ENCODE peak calls at places on chromosomes 2 and 18, in four cellular contexts. One of them, this sample, is unnamed.

GRCh38 chr2:66445076-66445724 is 10.3 kb downstream of the MEIS1 start:
- DNase-seq in A549: no peak
- DNase-seq in endothelial cell of umbilical vein: no peak
- DNase-seq in tibial nerve: no peak
- DNase-seq in this sample: no peak

GRCh38 chr2:144396318-144396717 is 123.6 kb downstream of the ZEB2 start:
- DNase-seq in A549: no peak
- DNase-seq in endothelial cell of umbilical vein: no peak
- DNase-seq in tibial nerve: no peak
- DNase-seq in this sample: no peak

GRCh38 chr2:83584674-83585073 is 874.4 kb downstream of the SUCLG1 start:
- DNase-seq in A549: no peak
- DNase-seq in endothelial cell of umbilical vein: peak
- DNase-seq in tibial nerve: no peak
- DNase-seq in this sample: no peak

GRCh38 chr18:56294484-56295183 is 343.8 kb downstream of the TXNL1 start:
- DNase-seq in A549: no peak
- DNase-seq in endothelial cell of umbilical vein: no peak
- DNase-seq in tibial nerve: no peak
- DNase-seq in this sample: no peak

GRCh38 chr18:28607991-28608390 is 431.1 kb upstream of the CDH2 start:
- DNase-seq in A549: no peak
- DNase-seq in endothelial cell of umbilical vein: no peak
- DNase-seq in tibial nerve: no peak
- DNase-seq in this sample: no peak

GRCh38 chr2:187150667-187151066 is 297.4 kb downstream of the CALCRL start:
- DNase-seq in A549: no peak
- DNase-seq in endothelial cell of umbilical vein: peak
- DNase-seq in tibial nerve: no peak
- DNase-seq in this sample: no peak

GRCh38 chr18:56559044-56559443 is 79.3 kb downstream of the TXNL1 start:
- DNase-seq in A549: no peak
- DNase-seq in endothelial cell of umbilical vein: no peak
- DNase-seq in tibial nerve: no peak
- DNase-seq in this sample: no peak

GRCh38 chr2:189444322-189444721 is 3.0 kb downstream of the WDR75 start:
- DNase-seq in A549: no peak
- DNase-seq in endothelial cell of umbilical vein: no peak
- DNase-seq in tibial nerve: no peak
- DNase-seq in this sample: no peak

GRCh38 chr18:79789091-79789891 is 8.4 kb upstream of the KCNG2 start:
- DNase-seq in A549: no peak
- DNase-seq in endothelial cell of umbilical vein: no peak
- DNase-seq in tibial nerve: no peak
- DNase-seq in this sample: no peak

GRCh38 chr18:76130845-76131244 is 364.2 kb downstream of the ZNF516 start:
- DNase-seq in A549: no peak
- DNase-seq in endothelial cell of umbilical vein: no peak
- DNase-seq in tibial nerve: peak
- DNase-seq in this sample: no peak

GRCh38 chr18:54150226-54150625 is 74.2 kb downstream of the MBD2 start:
- DNase-seq in A549: no peak
- DNase-seq in endothelial cell of umbilical vein: no peak
- DNase-seq in tibial nerve: no peak
- DNase-seq in this sample: no peak

GRCh38 chr2:108268001-108268400 is 20.7 kb upstream of the SULT1C2 start:
- DNase-seq in A549: peak
- DNase-seq in endothelial cell of umbilical vein: no peak
- DNase-seq in tibial nerve: no peak
- DNase-seq in this sample: no peak

GRCh38 chr2:112788653-112789052 is 4.4 kb upstream of the IL1A start:
- DNase-seq in A549: no peak
- DNase-seq in endothelial cell of umbilical vein: no peak
- DNase-seq in tibial nerve: no peak
- DNase-seq in this sample: no peak

GRCh38 chr2:112784199-112785189 is at the start of gene IL1A:
- DNase-seq in A549: peak
- DNase-seq in endothelial cell of umbilical vein: peak
- DNase-seq in tibial nerve: no peak
- DNase-seq in this sample: peak

GRCh38 chr2:112787729-112788401 is 3.6 kb upstream of the IL1A start:
- DNase-seq in A549: no peak
- DNase-seq in endothelial cell of umbilical vein: no peak
- DNase-seq in tibial nerve: no peak
- DNase-seq in this sample: no peak

GRCh38 chr2:112789186-112789585 is 4.9 kb upstream of the IL1A start:
- DNase-seq in A549: no peak
- DNase-seq in endothelial cell of umbilical vein: no peak
- DNase-seq in tibial nerve: no peak
- DNase-seq in this sample: no peak

DNA sequence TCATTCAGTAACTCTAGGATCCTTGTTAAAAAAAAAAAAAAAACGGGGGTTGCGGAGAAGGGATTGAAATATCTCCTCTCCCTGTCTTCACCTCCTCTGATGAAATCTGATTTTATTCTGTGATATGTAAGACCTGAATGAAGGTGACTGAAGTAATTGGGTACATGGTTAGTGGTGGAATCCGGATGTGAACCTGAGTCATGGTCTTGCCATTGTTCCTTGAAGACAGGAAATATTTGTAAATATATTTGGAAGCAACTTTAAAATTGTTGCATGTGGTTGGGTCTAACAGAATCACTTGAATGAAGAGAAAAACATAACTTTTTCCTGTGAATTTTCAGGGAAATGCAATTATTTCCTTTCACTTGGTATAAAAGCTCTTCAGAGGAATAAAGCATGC is 3.0 kb upstream of the IL1A start:
- DNase-seq in A549: no peak
- DNase-seq in endothelial cell of umbilical vein: peak
- DNase-seq in tibial nerve: no peak
- DNase-seq in this sample: no peak
- TF ChIP-seq POLR2A in A549: no peak
- TF ChIP-seq POLR2A in endothelial cell of umbilical vein: no peak
- TF ChIP-seq POLR2A in tibial nerve: no peak
- TF ChIP-seq POLR2A in this sample: no peak

GRCh38 chr2:219368690-219369108 is 19.0 kb downstream of the DNPEP start:
- DNase-seq in A549: peak
- DNase-seq in endothelial cell of umbilical vein: peak
- DNase-seq in tibial nerve: no peak
- DNase-seq in this sample: no peak
- TF ChIP-seq POLR2A in A549: no peak
- TF ChIP-seq POLR2A in endothelial cell of umbilical vein: no peak
- TF ChIP-seq POLR2A in tibial nerve: no peak
- TF ChIP-seq POLR2A in this sample: no peak

GRCh38 chr18:62342884-62343283 is 17.8 kb downstream of the TNFRSF11A start:
- DNase-seq in A549: no peak
- DNase-seq in endothelial cell of umbilical vein: no peak
- DNase-seq in tibial nerve: no peak
- DNase-seq in this sample: no peak
- TF ChIP-seq POLR2A in A549: no peak
- TF ChIP-seq POLR2A in endothelial cell of umbilical vein: no peak
- TF ChIP-seq POLR2A in tibial nerve: no peak
- TF ChIP-seq POLR2A in this sample: no peak

GRCh38 chr2:28395334-28396061 is 2.8 kb downstream of the FOSL2 start:
- DNase-seq in A549: peak
- DNase-seq in endothelial cell of umbilical vein: peak
- DNase-seq in tibial nerve: no peak
- DNase-seq in this sample: no peak
- TF ChIP-seq POLR2A in A549: no peak
- TF ChIP-seq POLR2A in endothelial cell of umbilical vein: peak
- TF ChIP-seq POLR2A in tibial nerve: peak
- TF ChIP-seq POLR2A in this sample: no peak

GRCh38 chr2:20596973-20597867 is 53.7 kb downstream of the HS1BP3 start:
- DNase-seq in A549: no peak
- DNase-seq in endothelial cell of umbilical vein: peak
- DNase-seq in tibial nerve: peak
- DNase-seq in this sample: no peak

GRCh38 chr2:20594048-20594750 is 56.7 kb downstream of the HS1BP3 start:
- DNase-seq in A549: no peak
- DNase-seq in endothelial cell of umbilical vein: no peak
- DNase-seq in tibial nerve: peak
- DNase-seq in this sample: no peak

GRCh38 chr2:20596193-20596972 is 54.5 kb downstream of the HS1BP3 start:
- DNase-seq in A549: no peak
- DNase-seq in endothelial cell of umbilical vein: no peak
- DNase-seq in tibial nerve: peak
- DNase-seq in this sample: no peak

GRCh38 chr2:20594957-20595356 is 55.9 kb downstream of the HS1BP3 start:
- DNase-seq in A549: no peak
- DNase-seq in endothelial cell of umbilical vein: no peak
- DNase-seq in tibial nerve: no peak
- DNase-seq in this sample: no peak

DNA sequence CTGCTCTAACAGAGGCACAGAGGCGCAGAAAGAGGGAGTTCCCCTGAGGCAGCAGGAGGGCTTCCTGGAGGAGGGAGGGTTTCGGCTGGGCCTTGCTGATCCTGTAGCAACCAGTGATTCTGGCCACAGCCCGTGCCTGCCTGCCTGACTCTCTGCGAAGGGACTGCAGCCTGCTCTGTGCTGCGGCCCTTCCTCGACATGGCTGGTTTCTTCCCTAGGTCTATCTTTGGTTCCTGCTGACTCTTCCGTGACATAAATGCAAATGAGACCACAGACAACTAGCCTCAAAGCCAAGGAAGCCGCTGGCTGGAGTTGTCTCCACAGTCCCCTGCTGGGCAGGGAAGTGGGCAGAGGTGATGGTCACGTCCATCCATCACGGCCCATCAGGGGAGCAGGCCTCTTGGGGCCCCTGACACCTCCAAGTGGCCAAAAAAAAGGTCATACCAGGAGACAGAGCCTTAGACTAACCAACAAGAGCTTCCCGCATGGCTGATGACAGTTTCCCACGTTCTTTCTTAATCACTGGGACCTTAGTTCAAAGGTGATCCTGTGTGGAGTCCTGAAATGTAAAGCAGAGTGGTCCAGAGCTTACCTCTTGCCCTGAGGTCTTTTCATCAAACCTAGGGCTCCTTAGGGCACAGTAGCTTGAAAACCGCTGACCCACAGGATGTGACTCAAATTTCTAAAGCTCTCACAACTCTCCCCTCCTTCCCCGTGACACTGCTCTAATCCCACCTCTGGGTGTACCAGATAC is 55.3 kb downstream of the HS1BP3 start:
- DNase-seq in A549: no peak
- DNase-seq in endothelial cell of umbilical vein: peak
- DNase-seq in tibial nerve: peak
- DNase-seq in this sample: peak
- TF ChIP-seq POLR2A in A549: no peak
- TF ChIP-seq POLR2A in endothelial cell of umbilical vein: peak
- TF ChIP-seq POLR2A in tibial nerve: peak
- TF ChIP-seq POLR2A in this sample: no peak

GRCh38 chr2:240559271-240559670 is 886 bp upstream of the DUSP28 start:
- DNase-seq in A549: no peak
- DNase-seq in endothelial cell of umbilical vein: no peak
- DNase-seq in tibial nerve: no peak
- DNase-seq in this sample: no peak

GRCh38 chr2:240564191-240564570 is 4.0 kb downstream of the DUSP28 start:
- DNase-seq in A549: no peak
- DNase-seq in endothelial cell of umbilical vein: no peak
- DNase-seq in tibial nerve: no peak
- DNase-seq in this sample: no peak

GRCh38 chr2:240560084-240560479 is at the start of gene DUSP28:
- DNase-seq in A549: peak
- DNase-seq in endothelial cell of umbilical vein: peak
- DNase-seq in tibial nerve: peak
- DNase-seq in this sample: peak

GRCh38 chr2:240560480-240561324 is 545 bp downstream of the DUSP28 start:
- DNase-seq in A549: peak
- DNase-seq in endothelial cell of umbilical vein: peak
- DNase-seq in tibial nerve: peak
- DNase-seq in this sample: peak

GRCh38 chr2:240561325-240561971 is 1.3 kb downstream of the DUSP28 start:
- DNase-seq in A549: peak
- DNase-seq in endothelial cell of umbilical vein: peak
- DNase-seq in tibial nerve: no peak
- DNase-seq in this sample: no peak
- TF ChIP-seq POLR2A in A549: no peak
- TF ChIP-seq POLR2A in endothelial cell of umbilical vein: peak
- TF ChIP-seq POLR2A in tibial nerve: no peak
- TF ChIP-seq POLR2A in this sample: no peak

GRCh38 chr2:208025814-208026184 is 472 bp upstream of the PLEKHM3 start:
- DNase-seq in A549: no peak
- DNase-seq in endothelial cell of umbilical vein: peak
- DNase-seq in tibial nerve: no peak
- DNase-seq in this sample: no peak

GRCh38 chr2:208020253-208020652 is 5.1 kb downstream of the PLEKHM3 start:
- DNase-seq in A549: no peak
- DNase-seq in endothelial cell of umbilical vein: no peak
- DNase-seq in tibial nerve: no peak
- DNase-seq in this sample: no peak

DNA sequence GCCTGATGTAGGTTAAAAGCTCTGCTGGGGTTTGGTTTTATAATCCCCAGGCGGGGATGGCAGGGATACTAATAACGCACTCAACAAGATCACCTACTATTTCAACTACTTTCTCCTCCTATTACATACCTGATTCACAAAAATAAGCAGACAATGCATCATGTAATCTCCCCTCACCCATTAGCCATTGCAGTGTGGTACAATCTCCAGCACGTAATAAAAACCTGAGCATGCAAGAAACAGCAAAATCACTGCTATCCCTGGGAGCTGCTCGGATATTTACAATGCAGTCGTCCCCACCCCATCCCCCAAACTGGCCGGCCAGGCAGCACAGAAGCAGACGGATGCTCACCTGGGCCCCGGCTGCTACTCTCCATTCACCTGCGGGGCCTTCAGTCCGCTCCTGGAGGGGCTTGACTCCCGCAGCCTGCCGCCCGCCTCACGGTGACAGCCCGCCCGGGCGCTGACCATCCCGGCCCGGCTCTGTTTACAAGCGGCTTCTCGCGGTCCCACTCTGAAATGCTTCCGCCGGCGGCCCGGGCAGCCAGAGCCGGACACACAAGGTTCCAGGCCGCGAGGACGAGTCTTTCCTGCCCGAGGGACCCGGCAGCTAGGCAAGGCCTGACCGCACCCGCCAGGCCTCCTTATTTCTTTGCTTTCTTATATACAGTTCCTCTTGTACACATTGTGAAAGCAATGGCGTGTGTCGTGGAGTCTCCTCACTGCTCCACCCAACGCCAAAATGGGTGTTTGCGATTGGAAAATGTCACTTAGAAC is at the start of gene PLEKHM3:
- DNase-seq in A549: peak
- DNase-seq in endothelial cell of umbilical vein: peak
- DNase-seq in tibial nerve: peak
- DNase-seq in this sample: peak
- TF ChIP-seq POLR2A in A549: peak
- TF ChIP-seq POLR2A in endothelial cell of umbilical vein: peak
- TF ChIP-seq POLR2A in tibial nerve: peak
- TF ChIP-seq POLR2A in this sample: peak

GRCh38 chr2:151261240-151261976 is at the start of gene RBM43:
- DNase-seq in A549: peak
- DNase-seq in endothelial cell of umbilical vein: peak
- DNase-seq in tibial nerve: peak
- DNase-seq in this sample: peak
- TF ChIP-seq POLR2A in A549: peak
- TF ChIP-seq POLR2A in endothelial cell of umbilical vein: peak
- TF ChIP-seq POLR2A in tibial nerve: peak
- TF ChIP-seq POLR2A in this sample: peak

GRCh38 chr2:85611705-85612587 is at the start of gene C2orf68:
- DNase-seq in A549: peak
- DNase-seq in endothelial cell of umbilical vein: peak
- DNase-seq in tibial nerve: peak
- DNase-seq in this sample: peak
- TF ChIP-seq POLR2A in A549: peak
- TF ChIP-seq POLR2A in endothelial cell of umbilical vein: peak
- TF ChIP-seq POLR2A in tibial nerve: peak
- TF ChIP-seq POLR2A in this sample: peak